ENCODE peak calls at places on chromosomes 2 and 18, in nine cellular contexts. S, H, E, Q, L, K, I, M and B are unnamed samples.

GRCh38 chr2:127638361-127639110 is 7.4 kb upstream of the GPR17 start:
- ATAC-seq in I (no peak), H (no peak), E (no peak), L (no peak), M (peak), Q (peak), K (no peak), S (no peak), B (no peak)

GRCh38 chr2:198499539-198499938 is 695.1 kb downstream of the PLCL1 start:
- ATAC-seq in L (peak), I (no peak), Q (peak), H (no peak), E (no peak), M (no peak), S (no peak), K (no peak), B (no peak)

GRCh38 chr2:231191896-231192872 is 6.2 kb upstream of the ARMC9 start:
- ATAC-seq in K (no peak), E (no peak), Q (peak), L (peak), I (peak), H (peak), M (peak), S (no peak), B (no peak)

GRCh38 chr2:3563521-3563976 is 5.4 kb upstream of the RNASEH1 start:
- ATAC-seq in Q (no peak), I (no peak), K (no peak), M (no peak), L (no peak), E (peak), H (no peak), S (no peak), B (no peak)

GRCh38 chr2:219476605-219477578 is 21.8 kb upstream of the GMPPA start:
- ATAC-seq in Q (no peak), I (peak), S (no peak), M (peak), K (no peak), E (no peak), L (no peak), H (no peak), B (no peak)

GRCh38 chr18:62346327-62347090 is 21.4 kb downstream of the TNFRSF11A start:
- ATAC-seq in L (no peak), M (no peak), Q (no peak), K (peak), E (no peak), H (no peak), I (peak), S (no peak), B (no peak)

GRCh38 chr2:56889738-56890137 is 705.9 kb downstream of the CCDC85A start:
- ATAC-seq in K (no peak), Q (no peak), M (no peak), S (no peak), L (no peak), E (no peak), I (no peak), H (no peak), B (no peak)

GRCh38 chr18:49186242-49186641 is 235.5 kb upstream of the SMAD7 start:
- ATAC-seq in K (no peak), L (no peak), H (no peak), I (no peak), S (no peak), Q (no peak), E (no peak), M (no peak), B (no peak)

GRCh38 chr2:121360566-121361300 is 75.7 kb upstream of the TFCP2L1 start:
- ATAC-seq in L (peak), H (peak), I (peak), E (no peak), S (peak), K (peak), Q (no peak), M (no peak), B (peak)

GRCh38 chr2:20282916-20283592 is 58.1 kb upstream of the SDC1 start:
- ATAC-seq in I (no peak), E (no peak), L (no peak), S (no peak), H (peak), M (no peak), K (no peak), Q (peak), B (no peak)